ENCODE peak calls at places on chromosomes 13 and 19, in four cellular contexts. V is A549, P is K562, J is HepG2. A is an unnamed sample.

GRCh38 chr19:48975947-48976847 is 11.1 kb downstream of the FTL start:
- DNase-seq in P (peak; percentile 76), J (no peak), V (peak; percentile 47), A (no peak)

GRCh38 chr13:97843201-97843600 is 110.3 kb upstream of the IPO5 start:
- DNase-seq in J (no peak), V (no peak), P (no peak), A (no peak)

GRCh38 chr19:55322495-55322894 is 2.6 kb downstream of the TMEM150B start:
- DNase-seq in P (no peak), J (no peak), V (no peak), A (no peak)

GRCh38 chr19:19280561-19280960 is 7.5 kb upstream of the TM6SF2 start:
- DNase-seq in J (no peak), V (no peak), P (no peak), A (peak; percentile 5)

GRCh38 chr19:2180881-2181617 is 17.3 kb downstream of the DOT1L start:
- DNase-seq in P (no peak), V (no peak), J (no peak), A (no peak)

GRCh38 chr19:49455729-49456128 is 2.7 kb downstream of the ALDH16A1 start:
- DNase-seq in P (no peak), V (no peak), J (no peak), A (no peak)

GRCh38 chr13:70203661-70204229 is 95.5 kb upstream of the KLHL1 start:
- DNase-seq in V (no peak), P (no peak), J (peak; percentile 14), A (no peak)

GRCh38 chr19:5799247-5800241 is 5.3 kb upstream of the NRTN start:
- DNase-seq in J (no peak), P (peak; percentile 91), V (no peak), A (no peak)

GRCh38 chr19:17195106-17195505 is 20.1 kb upstream of the USE1 start:
- DNase-seq in P (no peak), V (no peak), J (no peak), A (no peak)
- TF ChIP-seq MAZ in P (no peak), V (no peak), J (no peak), A (no peak)

DNA sequence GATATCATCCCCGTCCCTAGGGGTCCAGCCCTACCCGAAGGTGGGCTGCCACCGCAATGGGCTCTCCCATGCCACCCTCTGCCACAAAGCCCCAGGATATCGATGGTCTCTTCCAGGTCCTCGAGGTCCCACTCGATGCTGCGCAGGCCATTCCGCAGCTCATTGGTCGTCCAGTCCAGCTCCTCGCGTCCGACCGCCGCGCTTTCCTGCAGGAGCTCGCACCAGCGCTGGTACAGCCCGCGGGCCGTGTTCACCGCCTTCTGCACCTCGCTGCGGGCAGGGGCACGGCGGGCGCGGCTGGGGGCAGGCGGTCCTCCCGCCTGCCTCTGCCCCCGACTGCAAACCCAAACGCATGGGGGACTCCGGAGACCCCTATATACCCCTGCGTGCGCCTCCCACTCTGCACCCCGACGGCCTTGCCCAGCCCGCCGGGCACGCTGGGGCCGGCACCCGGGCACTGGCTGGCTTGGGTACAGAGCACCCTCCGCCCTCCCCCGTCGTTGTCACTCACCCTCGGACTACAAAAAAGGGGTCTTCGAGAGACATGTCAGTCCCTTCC is 468 bp downstream of the STX10 start:
- DNase-seq in V (no peak), P (peak; percentile 51), J (peak; percentile 37), A (no peak)
- TF ChIP-seq MAZ in V (no peak), P (no peak), J (no peak), A (no peak)

DNA sequence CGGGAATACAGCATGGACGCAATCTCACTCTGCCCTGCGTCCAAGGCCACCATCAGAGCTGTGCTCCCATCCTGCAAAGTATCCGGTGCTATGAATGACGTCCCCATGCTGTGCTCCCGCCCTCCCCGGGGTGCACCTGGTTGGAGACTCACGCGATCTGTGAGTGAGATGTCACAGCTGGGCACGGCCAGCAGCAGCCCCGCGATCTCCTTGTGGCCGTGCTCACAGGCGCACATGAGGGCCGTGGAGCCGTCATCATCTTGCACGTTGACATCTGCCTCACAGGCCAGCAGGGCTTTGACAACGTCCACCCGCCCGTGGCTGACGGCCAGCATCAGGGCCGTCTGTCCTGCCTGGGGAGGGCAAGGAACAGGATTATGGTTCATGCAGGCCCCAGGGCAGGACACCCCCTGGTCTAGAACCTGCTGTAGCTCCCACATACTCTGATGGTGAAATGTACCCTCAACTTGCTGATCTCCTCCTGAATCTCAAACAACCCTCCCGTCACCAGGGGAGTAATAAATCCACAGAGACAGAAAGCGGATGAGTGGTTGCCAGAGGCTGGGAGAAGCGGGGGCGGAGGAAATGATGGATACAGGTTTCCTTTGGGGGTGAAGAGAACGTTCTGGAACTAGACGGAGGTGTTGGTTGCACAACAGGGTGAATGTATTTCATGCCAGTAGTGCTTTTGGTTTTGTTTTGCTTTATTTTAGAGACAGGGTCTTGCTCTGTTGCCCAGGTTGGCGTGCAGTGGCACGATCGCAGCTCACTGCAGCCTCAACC is 14.5 kb upstream of the SPC24 start:
- DNase-seq in P (no peak), J (no peak), V (no peak), A (peak; percentile 29)
- TF ChIP-seq MAZ in P (no peak), J (no peak), V (no peak), A (no peak)

DNA sequence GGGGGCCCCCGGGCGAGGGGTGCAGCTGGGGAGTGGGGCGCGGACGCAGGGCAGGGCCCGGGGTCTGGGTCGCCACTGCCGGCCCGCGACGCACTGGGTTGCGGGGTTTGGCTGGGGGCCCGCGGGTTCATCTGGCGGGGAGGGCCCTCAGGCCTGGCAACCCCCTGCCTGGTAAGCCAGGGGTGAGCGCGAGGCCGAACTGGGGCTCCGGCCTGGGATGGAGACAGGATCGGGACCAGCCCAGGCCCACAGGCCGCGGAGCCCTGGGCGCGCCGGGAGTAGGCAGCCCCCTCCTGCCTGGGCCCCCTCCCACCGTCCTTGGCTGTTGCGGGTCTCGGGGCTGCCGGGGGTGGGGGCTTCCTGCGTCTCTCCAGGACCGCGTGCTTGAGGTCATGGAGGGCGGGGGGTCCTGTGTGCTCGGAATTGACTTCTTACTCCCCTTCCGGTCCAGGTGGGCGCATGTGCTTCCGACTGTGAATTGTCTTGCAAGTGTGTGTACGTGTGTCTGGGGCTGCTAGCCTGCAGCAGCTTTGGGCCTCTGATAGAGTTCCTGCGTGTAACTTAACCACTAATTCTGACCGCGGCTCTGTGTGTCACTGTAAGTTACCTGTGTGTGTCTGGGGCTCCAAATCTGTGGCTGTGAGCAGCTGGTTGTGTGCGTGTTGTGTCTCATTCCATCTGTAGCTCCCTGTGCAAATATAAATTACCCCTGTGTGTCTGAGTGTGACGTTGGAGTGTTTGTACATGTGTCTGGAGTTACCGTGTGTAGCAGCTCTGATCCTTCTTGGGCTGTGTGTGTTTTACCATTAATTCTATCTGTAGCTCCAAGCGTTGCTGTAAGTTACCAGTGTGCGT is 751 bp downstream of the GRAMD1A start:
- DNase-seq in J (peak; percentile 59), V (peak; percentile 70), P (peak; percentile 68), A (peak; percentile 50)
- TF ChIP-seq MAZ in J (no peak), V (no peak), P (peak; percentile 21), A (no peak)

A was measured in IMR-90.